ENCODE peak calls at places on chromosomes 2 and 18, in eight cellular contexts. One of them, this sample, is unnamed.

GRCh38 chr18:616380-616995 is 19.7 kb downstream of the CLUL1 start:
- DNase-seq in stomach: no peak
- DNase-seq in HepG2: peak
- DNase-seq in sigmoid colon: no peak
- DNase-seq in HCT116: peak
- DNase-seq in K562: peak
- DNase-seq in transverse colon: no peak
- DNase-seq in spleen: no peak
- DNase-seq in this sample: no peak

GRCh38 chr18:57497372-57498294 is 62.5 kb downstream of the ONECUT2 start:
- DNase-seq in stomach: no peak
- DNase-seq in HepG2: no peak
- DNase-seq in sigmoid colon: no peak
- DNase-seq in HCT116: no peak
- DNase-seq in K562: no peak
- DNase-seq in transverse colon: no peak
- DNase-seq in spleen: no peak
- DNase-seq in this sample: no peak

GRCh38 chr2:241767464-241768250 is 9.0 kb upstream of the GAL3ST2 start:
- DNase-seq in stomach: no peak
- DNase-seq in HepG2: no peak
- DNase-seq in sigmoid colon: peak
- DNase-seq in HCT116: no peak
- DNase-seq in K562: peak
- DNase-seq in transverse colon: no peak
- DNase-seq in spleen: peak
- DNase-seq in this sample: no peak

GRCh38 chr2:203808041-203808750 is 59.4 kb upstream of the CTLA4 start:
- DNase-seq in stomach: no peak
- DNase-seq in HepG2: no peak
- DNase-seq in sigmoid colon: no peak
- DNase-seq in HCT116: no peak
- DNase-seq in K562: no peak
- DNase-seq in transverse colon: no peak
- DNase-seq in spleen: no peak
- DNase-seq in this sample: peak

GRCh38 chr2:207328944-207329386 is 163.2 kb upstream of the KLF7 start:
- DNase-seq in stomach: no peak
- DNase-seq in HepG2: no peak
- DNase-seq in sigmoid colon: no peak
- DNase-seq in HCT116: no peak
- DNase-seq in K562: no peak
- DNase-seq in transverse colon: no peak
- DNase-seq in spleen: no peak
- DNase-seq in this sample: no peak

GRCh38 chr18:54279477-54280205 is 10.3 kb downstream of the POLI start:
- DNase-seq in stomach: no peak
- DNase-seq in HepG2: peak
- DNase-seq in sigmoid colon: no peak
- DNase-seq in HCT116: no peak
- DNase-seq in K562: no peak
- DNase-seq in transverse colon: no peak
- DNase-seq in spleen: no peak
- DNase-seq in this sample: no peak

GRCh38 chr2:179129574-179130238 is 79.8 kb upstream of the CCDC141 start:
- DNase-seq in stomach: no peak
- DNase-seq in HepG2: no peak
- DNase-seq in sigmoid colon: no peak
- DNase-seq in HCT116: no peak
- DNase-seq in K562: no peak
- DNase-seq in transverse colon: no peak
- DNase-seq in spleen: no peak
- DNase-seq in this sample: no peak

GRCh38 chr2:224016963-224017362 is 22.1 kb downstream of the SERPINE2 start:
- DNase-seq in stomach: no peak
- DNase-seq in HepG2: no peak
- DNase-seq in sigmoid colon: no peak
- DNase-seq in HCT116: no peak
- DNase-seq in K562: no peak
- DNase-seq in transverse colon: no peak
- DNase-seq in spleen: no peak
- DNase-seq in this sample: no peak

GRCh38 chr18:41751652-41752051 is 203.4 kb upstream of the PIK3C3 start:
- DNase-seq in stomach: no peak
- DNase-seq in HepG2: no peak
- DNase-seq in sigmoid colon: no peak
- DNase-seq in HCT116: no peak
- DNase-seq in K562: no peak
- DNase-seq in transverse colon: no peak
- DNase-seq in spleen: no peak
- DNase-seq in this sample: no peak

GRCh38 chr2:95062716-95063400 is 37.4 kb downstream of the MAL start:
- DNase-seq in stomach: no peak
- DNase-seq in HepG2: peak
- DNase-seq in sigmoid colon: peak
- DNase-seq in HCT116: no peak
- DNase-seq in K562: no peak
- DNase-seq in transverse colon: no peak
- DNase-seq in spleen: peak
- DNase-seq in this sample: no peak

GRCh38 chr2:178109813-178110212 is 2.4 kb upstream of the RBM45 start:
- DNase-seq in stomach: no peak
- DNase-seq in HepG2: peak
- DNase-seq in sigmoid colon: no peak
- DNase-seq in HCT116: peak
- DNase-seq in K562: peak
- DNase-seq in transverse colon: no peak
- DNase-seq in spleen: no peak
- DNase-seq in this sample: no peak

GRCh38 chr2:10350666-10351215 is 48.0 kb downstream of the HPCAL1 start:
- DNase-seq in stomach: no peak
- DNase-seq in HepG2: no peak
- DNase-seq in sigmoid colon: no peak
- DNase-seq in HCT116: no peak
- DNase-seq in K562: no peak
- DNase-seq in transverse colon: no peak
- DNase-seq in spleen: no peak
- DNase-seq in this sample: no peak

GRCh38 chr2:218229239-218229638 is 12.2 kb downstream of the ARPC2 start:
- DNase-seq in stomach: no peak
- DNase-seq in HepG2: no peak
- DNase-seq in sigmoid colon: no peak
- DNase-seq in HCT116: no peak
- DNase-seq in K562: no peak
- DNase-seq in transverse colon: no peak
- DNase-seq in spleen: no peak
- DNase-seq in this sample: no peak

GRCh38 chr2:43126817-43127207 is 99.6 kb downstream of the ZFP36L2 start:
- DNase-seq in stomach: no peak
- DNase-seq in HepG2: no peak
- DNase-seq in sigmoid colon: peak
- DNase-seq in HCT116: no peak
- DNase-seq in K562: no peak
- DNase-seq in transverse colon: no peak
- DNase-seq in spleen: no peak
- DNase-seq in this sample: no peak

GRCh38 chr18:21134895-21135294 is 23.3 kb upstream of the ROCK1 start:
- DNase-seq in stomach: no peak
- DNase-seq in HepG2: no peak
- DNase-seq in sigmoid colon: no peak
- DNase-seq in HCT116: no peak
- DNase-seq in K562: no peak
- DNase-seq in transverse colon: no peak
- DNase-seq in spleen: no peak
- DNase-seq in this sample: no peak

GRCh38 chr2:96870631-96871255 is 863 bp upstream of the SEMA4C start:
- DNase-seq in stomach: peak
- DNase-seq in HepG2: no peak
- DNase-seq in sigmoid colon: peak
- DNase-seq in HCT116: no peak
- DNase-seq in K562: no peak
- DNase-seq in transverse colon: peak
- DNase-seq in spleen: peak
- DNase-seq in this sample: no peak

GRCh38 chr2:189046275-189046674 is 72.1 kb downstream of the COL3A1 start:
- DNase-seq in stomach: no peak
- DNase-seq in HepG2: no peak
- DNase-seq in sigmoid colon: no peak
- DNase-seq in HCT116: no peak
- DNase-seq in K562: no peak
- DNase-seq in transverse colon: no peak
- DNase-seq in spleen: no peak
- DNase-seq in this sample: no peak

GRCh38 chr2:26448651-26449050 is 29.3 kb downstream of the OTOF start:
- DNase-seq in stomach: no peak
- DNase-seq in HepG2: no peak
- DNase-seq in sigmoid colon: peak
- DNase-seq in HCT116: no peak
- DNase-seq in K562: no peak
- DNase-seq in transverse colon: no peak
- DNase-seq in spleen: no peak
- DNase-seq in this sample: no peak

GRCh38 chr2:105866439-105867170 is 121.9 kb downstream of the NCK2 start:
- DNase-seq in stomach: no peak
- DNase-seq in HepG2: no peak
- DNase-seq in sigmoid colon: no peak
- DNase-seq in HCT116: no peak
- DNase-seq in K562: no peak
- DNase-seq in transverse colon: no peak
- DNase-seq in spleen: no peak
- DNase-seq in this sample: no peak

GRCh38 chr2:71613566-71613952 is 160.2 kb downstream of the DYSF start:
- DNase-seq in stomach: peak
- DNase-seq in HepG2: no peak
- DNase-seq in sigmoid colon: no peak
- DNase-seq in HCT116: no peak
- DNase-seq in K562: no peak
- DNase-seq in transverse colon: no peak
- DNase-seq in spleen: no peak
- DNase-seq in this sample: peak

DNA sequence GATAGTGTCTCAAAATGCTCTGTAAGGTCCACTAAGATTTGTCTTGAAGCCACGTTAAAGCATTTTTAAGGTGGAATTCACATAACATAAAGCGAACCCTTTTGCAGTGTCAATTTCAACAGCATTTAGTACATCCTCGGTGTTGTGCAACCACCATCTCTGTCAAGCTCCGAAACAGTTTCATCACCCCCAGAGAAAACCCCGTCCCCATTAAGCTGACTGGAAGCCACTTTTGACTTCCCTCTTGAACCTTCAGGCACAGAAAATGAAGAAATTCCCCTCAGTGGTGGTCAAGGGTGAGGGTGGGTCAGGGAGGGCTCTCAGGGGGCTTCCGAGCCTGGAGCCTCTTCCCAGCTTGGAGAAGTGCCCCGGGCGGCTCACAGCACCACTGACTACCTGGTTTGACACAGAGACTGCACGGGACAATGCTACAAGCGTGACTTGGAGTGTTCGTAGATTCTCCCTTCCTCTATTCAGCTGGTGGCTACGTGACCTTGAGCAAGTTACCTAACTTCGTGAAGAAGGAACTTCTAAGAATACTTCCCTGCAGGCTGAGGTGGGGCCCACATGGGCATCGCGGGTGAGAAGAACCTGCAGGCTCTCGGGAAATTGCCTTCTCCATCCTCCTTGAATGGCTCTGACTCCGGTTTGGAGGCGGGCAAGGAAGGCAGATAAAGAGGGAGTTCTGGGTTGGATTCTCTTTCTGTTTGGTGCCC is 100.3 kb upstream of the HDAC4 start:
- DNase-seq in stomach: no peak
- DNase-seq in HepG2: no peak
- DNase-seq in sigmoid colon: no peak
- DNase-seq in HCT116: no peak
- DNase-seq in K562: no peak
- DNase-seq in transverse colon: no peak
- DNase-seq in spleen: peak
- DNase-seq in this sample: no peak
- TF ChIP-seq POLR2AphosphoS5 in stomach: no peak
- TF ChIP-seq POLR2AphosphoS5 in HepG2: no peak
- TF ChIP-seq POLR2AphosphoS5 in sigmoid colon: no peak
- TF ChIP-seq POLR2AphosphoS5 in HCT116: no peak
- TF ChIP-seq POLR2AphosphoS5 in K562: no peak
- TF ChIP-seq POLR2AphosphoS5 in transverse colon: no peak
- TF ChIP-seq POLR2AphosphoS5 in spleen: no peak
- TF ChIP-seq POLR2AphosphoS5 in this sample: no peak

GRCh38 chr18:33914399-33914798 is 310.3 kb downstream of the NOL4 start:
- DNase-seq in stomach: no peak
- DNase-seq in HepG2: no peak
- DNase-seq in sigmoid colon: no peak
- DNase-seq in HCT116: no peak
- DNase-seq in K562: no peak
- DNase-seq in transverse colon: no peak
- DNase-seq in spleen: no peak
- DNase-seq in this sample: no peak

GRCh38 chr18:33918571-33918970 is 306.1 kb downstream of the NOL4 start:
- DNase-seq in stomach: no peak
- DNase-seq in HepG2: no peak
- DNase-seq in sigmoid colon: no peak
- DNase-seq in HCT116: no peak
- DNase-seq in K562: no peak
- DNase-seq in transverse colon: no peak
- DNase-seq in spleen: no peak
- DNase-seq in this sample: no peak

GRCh38 chr18:33916200-33916599 is 308.5 kb downstream of the NOL4 start:
- DNase-seq in stomach: no peak
- DNase-seq in HepG2: no peak
- DNase-seq in sigmoid colon: no peak
- DNase-seq in HCT116: no peak
- DNase-seq in K562: no peak
- DNase-seq in transverse colon: no peak
- DNase-seq in spleen: no peak
- DNase-seq in this sample: no peak
- TF ChIP-seq CTCF in stomach: no peak
- TF ChIP-seq CTCF in HepG2: no peak
- TF ChIP-seq CTCF in sigmoid colon: no peak
- TF ChIP-seq CTCF in HCT116: no peak
- TF ChIP-seq CTCF in K562: no peak
- TF ChIP-seq CTCF in transverse colon: no peak
- TF ChIP-seq CTCF in spleen: no peak
- TF ChIP-seq CTCF in this sample: no peak

GRCh38 chr18:13381907-13382682 is 163.5 kb downstream of the LDLRAD4 start:
- DNase-seq in stomach: peak
- DNase-seq in HepG2: no peak
- DNase-seq in sigmoid colon: peak
- DNase-seq in HCT116: no peak
- DNase-seq in K562: no peak
- DNase-seq in transverse colon: peak
- DNase-seq in spleen: no peak
- DNase-seq in this sample: no peak
- TF ChIP-seq POLR2A in stomach: no peak
- TF ChIP-seq POLR2A in HepG2: no peak
- TF ChIP-seq POLR2A in sigmoid colon: no peak
- TF ChIP-seq POLR2A in HCT116: no peak
- TF ChIP-seq POLR2A in K562: no peak
- TF ChIP-seq POLR2A in transverse colon: peak
- TF ChIP-seq POLR2A in spleen: no peak
- TF ChIP-seq POLR2A in this sample: no peak

DNA sequence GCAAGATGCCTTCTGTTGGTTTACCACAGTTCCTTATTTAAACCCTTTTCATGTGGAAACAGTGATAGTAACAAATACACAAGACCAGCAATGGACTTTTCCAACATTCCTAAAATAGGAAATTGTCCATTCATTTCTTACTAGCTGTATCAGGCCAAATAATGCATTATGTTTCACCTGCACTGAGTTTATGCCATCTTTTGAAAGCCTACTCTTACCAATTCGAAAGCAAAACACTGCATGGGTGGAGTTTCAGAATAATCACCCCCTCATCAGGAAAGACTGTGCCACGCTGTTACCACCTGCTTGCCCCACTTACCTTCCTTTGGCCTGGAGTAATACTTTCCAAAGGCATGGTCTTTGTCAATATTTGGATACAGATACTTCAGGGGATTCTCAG is 37.5 kb downstream of the STAT1 start:
- DNase-seq in stomach: no peak
- DNase-seq in HepG2: no peak
- DNase-seq in sigmoid colon: no peak
- DNase-seq in HCT116: no peak
- DNase-seq in K562: no peak
- DNase-seq in transverse colon: no peak
- DNase-seq in spleen: no peak
- DNase-seq in this sample: no peak
- TF ChIP-seq POLR2AphosphoS5 in stomach: no peak
- TF ChIP-seq POLR2AphosphoS5 in HepG2: no peak
- TF ChIP-seq POLR2AphosphoS5 in sigmoid colon: no peak
- TF ChIP-seq POLR2AphosphoS5 in HCT116: no peak
- TF ChIP-seq POLR2AphosphoS5 in K562: no peak
- TF ChIP-seq POLR2AphosphoS5 in transverse colon: no peak
- TF ChIP-seq POLR2AphosphoS5 in spleen: no peak
- TF ChIP-seq POLR2AphosphoS5 in this sample: no peak